ENCODE peak calls at places on chromosomes 13 and 19, in six cellular contexts. Y is keratinocyte, I is astrocyte, W is colonic mucosa, Q is mammary epithelial cell, P is astrocyte of the cerebellum. J is an unnamed sample.

GRCh38 chr19:40467007-40467565 is 285 bp downstream of the SPTBN4 start:
- DNase-seq in I (no peak), W (no peak), Q (no peak), Y (no peak), P (no peak), J (no peak)

GRCh38 chr19:4933528-4933927 is 24.2 kb downstream of the UHRF1 start:
- DNase-seq in Q (peak), I (peak), P (no peak), Y (no peak), W (no peak), J (no peak)

GRCh38 chr13:30744686-30745085 is 9.3 kb downstream of the ALOX5AP start:
- DNase-seq in I (no peak), Q (no peak), P (no peak), W (no peak), Y (no peak), J (no peak)

GRCh38 chr13:113120300-113121182 is 2.1 kb upstream of the F10 start:
- DNase-seq in I (no peak), W (no peak), Y (no peak), Q (no peak), P (no peak), J (no peak)

GRCh38 chr19:48868196-48868886 is at the start of gene PLEKHA4:
- DNase-seq in Q (peak), I (no peak), W (peak), Y (no peak), P (no peak), J (no peak)

GRCh38 chr13:33111414-33112110 is 95.3 kb downstream of the KL start:
- DNase-seq in W (peak), Y (no peak), I (peak), P (peak), Q (no peak), J (no peak)

GRCh38 chr19:31154021-31154420 is 195.2 kb downstream of the TSHZ3 start:
- DNase-seq in I (peak), P (no peak), Q (peak), W (no peak), Y (peak), J (no peak)

GRCh38 chr19:51460164-51460992 is 2.1 kb upstream of the SIGLEC8 start:
- DNase-seq in Y (no peak), W (no peak), P (no peak), I (no peak), Q (no peak), J (no peak)

GRCh38 chr13:74751739-74752138 is 617.5 kb upstream of the KLF12 start:
- DNase-seq in Q (no peak), Y (no peak), I (no peak), P (no peak), W (no peak), J (no peak)

GRCh38 chr19:17931532-17932191 is 1.2 kb upstream of the CCDC124 start:
- DNase-seq in Q (peak), P (no peak), I (no peak), W (no peak), Y (no peak), J (no peak)

GRCh38 chr19:1455336-1456120 is 5.6 kb downstream of the APC2 start:
- DNase-seq in W (peak), I (no peak), Q (peak), Y (no peak), P (no peak), J (no peak)

GRCh38 chr19:1456121-1456900 is 6.4 kb downstream of the APC2 start:
- DNase-seq in Y (no peak), P (no peak), I (no peak), Q (no peak), W (no peak), J (no peak)

GRCh38 chr19:1457892-1458291 is 8.0 kb downstream of the APC2 start:
- DNase-seq in I (no peak), Q (no peak), P (no peak), Y (no peak), W (no peak), J (no peak)

GRCh38 chr19:1455002-1455335 is 5.0 kb downstream of the APC2 start:
- DNase-seq in I (no peak), W (no peak), P (no peak), Q (peak), Y (no peak), J (no peak)

DNA sequence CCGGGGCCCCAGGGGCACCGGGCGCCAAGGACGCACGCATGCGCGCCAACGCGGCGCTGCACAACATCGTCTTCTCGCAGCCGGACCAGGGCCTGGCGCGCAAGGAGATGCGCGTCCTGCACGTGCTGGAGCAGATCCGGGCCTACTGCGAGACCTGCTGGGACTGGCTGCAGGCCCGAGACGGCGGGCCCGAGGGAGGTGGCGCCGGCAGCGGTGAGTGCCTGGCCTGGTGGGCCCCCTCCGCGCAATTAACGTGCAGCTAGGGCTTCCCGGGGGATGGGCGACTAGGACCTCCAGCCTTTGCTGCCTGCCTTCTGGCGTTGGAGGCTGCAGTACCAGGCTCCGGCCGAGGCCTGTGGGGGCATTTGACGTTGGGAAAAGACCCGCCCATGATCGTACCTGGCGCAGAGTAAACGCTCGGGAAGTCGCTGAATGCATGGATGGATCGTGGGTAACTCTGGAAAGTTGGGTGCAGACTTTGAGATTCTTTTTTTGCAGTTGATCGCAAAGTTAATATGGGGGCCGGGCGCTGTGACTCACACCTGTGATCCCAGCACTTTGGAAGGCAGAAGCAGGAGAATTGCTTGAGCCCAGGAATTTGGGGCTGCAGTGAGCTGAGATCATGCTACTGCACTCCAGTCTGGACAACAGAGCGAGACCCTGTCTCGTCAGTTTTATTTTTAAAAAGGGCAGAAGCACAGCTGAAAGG is 7.3 kb downstream of the APC2 start:
- DNase-seq in W (no peak), Y (no peak), P (no peak), Q (no peak), I (no peak), J (no peak)
- TF ChIP-seq CTCF in W (no peak), Y (no peak), P (no peak), Q (no peak), I (no peak), J (no peak)

DNA sequence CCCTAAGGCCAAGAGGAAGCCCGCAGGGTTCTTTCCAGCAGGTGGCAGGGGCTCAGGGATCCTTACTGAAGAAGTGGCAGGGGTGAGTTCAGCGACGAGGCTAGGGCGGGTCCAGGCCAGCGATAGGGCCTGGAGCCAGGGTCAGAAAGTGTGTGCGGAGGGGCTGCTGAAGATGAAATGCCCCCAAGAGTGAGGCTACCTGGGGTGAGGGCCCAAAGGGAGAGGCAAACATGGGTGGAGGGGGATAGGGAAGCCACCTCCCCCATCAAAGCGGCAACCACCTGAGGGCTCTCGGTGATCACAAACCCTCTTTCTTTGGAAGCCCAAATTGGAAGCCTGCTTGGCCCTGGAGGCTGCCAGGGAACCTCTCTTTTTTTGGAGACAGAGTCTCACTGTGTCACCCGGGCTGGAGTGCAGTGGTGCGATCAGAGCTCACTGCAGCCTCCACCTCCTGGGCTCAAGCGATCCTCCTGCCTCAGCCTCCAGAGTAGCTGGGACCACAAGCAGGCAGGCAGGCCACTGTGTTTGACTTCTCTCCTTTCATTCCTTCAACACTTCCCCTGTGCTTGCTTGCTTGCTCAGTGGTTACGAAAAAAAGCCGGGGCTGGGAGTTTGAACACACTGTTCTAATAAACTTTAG is 1.2 kb upstream of the ATP8B3 start:
- DNase-seq in Q (no peak), Y (no peak), W (no peak), I (no peak), P (no peak), J (no peak)
- TF ChIP-seq CTCF in Q (no peak), Y (peak), W (no peak), I (no peak), P (no peak), J (no peak)

GRCh38 chr19:42323852-42324654 is 1.4 kb upstream of the MEGF8 start:
- DNase-seq in Y (no peak), I (no peak), W (no peak), P (no peak), Q (no peak), J (no peak)

GRCh38 chr19:42325896-42326771 is 699 bp downstream of the MEGF8 start:
- DNase-seq in Y (no peak), W (peak), P (no peak), I (no peak), Q (peak), J (no peak)

GRCh38 chr19:42324655-42325307 is 654 bp upstream of the MEGF8 start:
- DNase-seq in Q (no peak), P (no peak), Y (no peak), W (peak), I (no peak), J (no peak)

GRCh38 chr19:42326969-42327368 is 1.5 kb downstream of the MEGF8 start:
- DNase-seq in P (no peak), Y (no peak), W (no peak), I (no peak), Q (no peak), J (no peak)

GRCh38 chr19:42325308-42325895 is at the start of gene MEGF8:
- DNase-seq in I (peak), P (peak), Y (peak), Q (peak), W (peak), J (peak)
- TF ChIP-seq CTCF in I (peak), P (peak), Y (peak), Q (peak), W (peak), J (peak)

GRCh38 chr13:41501281-41501680 is 43.9 kb downstream of the RGCC start:
- DNase-seq in P (no peak), Y (no peak), W (no peak), Q (no peak), I (no peak), J (no peak)

GRCh38 chr13:41502021-41502420 is 44.7 kb downstream of the RGCC start:
- DNase-seq in I (no peak), W (no peak), Y (no peak), Q (no peak), P (no peak), J (no peak)

GRCh38 chr13:41503386-41503785 is 46.0 kb downstream of the RGCC start:
- DNase-seq in Q (no peak), W (no peak), Y (no peak), P (no peak), I (no peak), J (no peak)

GRCh38 chr13:41500501-41500900 is 43.2 kb downstream of the RGCC start:
- DNase-seq in I (no peak), Q (peak), P (no peak), W (no peak), Y (peak), J (no peak)

DNA sequence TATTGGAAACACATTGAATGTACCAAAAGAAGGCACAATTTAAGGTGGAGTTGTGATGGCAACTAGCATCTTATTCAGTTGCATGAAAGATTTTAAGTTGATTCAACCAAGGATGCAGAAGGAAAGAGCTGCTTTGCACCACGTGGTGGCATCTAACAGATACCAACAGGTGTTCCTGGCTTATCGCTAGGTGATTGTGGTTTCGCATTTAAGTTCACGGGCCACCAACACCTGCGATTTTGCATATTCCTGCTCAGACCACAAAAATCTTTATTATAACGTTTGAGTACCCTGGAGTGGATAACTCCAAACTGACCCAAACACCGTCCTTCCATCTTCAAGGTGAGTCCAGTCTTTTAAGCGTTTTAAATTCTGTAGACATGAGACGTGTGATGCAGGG is 45.3 kb downstream of the RGCC start:
- DNase-seq in Q (no peak), Y (no peak), P (no peak), W (no peak), I (no peak), J (no peak)
- TF ChIP-seq CTCF in Q (no peak), Y (no peak), P (no peak), W (no peak), I (no peak), J (no peak)

DNA sequence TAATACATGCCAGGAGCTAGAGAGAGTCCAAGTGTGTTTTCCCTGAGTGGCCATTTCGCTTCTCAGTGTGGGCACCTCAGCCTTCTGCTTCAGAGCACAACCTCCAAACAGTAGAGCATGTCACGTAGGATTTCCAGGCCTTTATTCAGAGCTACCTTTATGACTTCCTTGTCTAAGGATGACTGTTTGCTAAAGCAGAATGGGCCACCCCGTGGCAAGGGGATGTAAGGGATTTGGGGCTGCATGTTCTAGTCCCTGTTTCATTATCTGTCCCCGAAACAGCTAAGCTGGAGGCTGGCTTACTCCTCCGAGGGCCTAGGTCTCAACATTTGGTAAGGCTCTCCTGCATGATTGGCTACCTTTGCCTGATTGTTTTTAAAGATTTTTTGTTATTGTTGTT is 6.0 kb downstream of the RNASEH2B start:
- DNase-seq in Y (no peak), Q (no peak), P (no peak), W (no peak), I (no peak), J (no peak)
- TF ChIP-seq CTCF in Y (no peak), Q (no peak), P (no peak), W (no peak), I (no peak), J (no peak)

DNA sequence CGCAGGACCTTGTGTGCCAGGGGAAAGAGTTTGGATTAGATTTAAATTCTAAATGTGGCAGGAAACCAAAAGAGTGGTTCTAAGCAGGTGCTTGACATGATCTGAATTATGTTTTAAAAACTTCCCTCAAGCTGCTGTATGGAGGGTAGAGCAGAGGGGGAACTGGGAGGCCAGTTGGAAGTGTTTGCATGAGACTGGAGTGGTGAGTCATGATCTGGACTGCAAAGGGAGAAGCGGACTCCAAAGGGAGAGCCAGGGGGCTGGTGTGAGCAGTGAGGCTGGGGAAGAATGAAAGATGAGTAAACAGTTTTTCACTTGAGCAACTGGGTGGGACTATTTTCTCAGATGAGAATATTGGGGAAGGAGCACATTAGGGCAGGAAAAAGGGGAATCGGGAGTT is 206.1 kb downstream of the DNAJC15 start:
- DNase-seq in Y (no peak), I (peak), Q (no peak), P (no peak), W (no peak), J (no peak)
- TF ChIP-seq CTCF in Y (no peak), I (no peak), Q (no peak), P (no peak), W (no peak), J (no peak)